ENCODE peak calls at places on chromosomes 13 and 19, in seven cellular contexts. One of them, this sample, is unnamed.

GRCh38 chr19:5293607-5294089 is 47.0 kb downstream of the PTPRS start:
- DNase-seq in stromal cell of bone marrow: no peak
- DNase-seq in activated T-helper 1 cell treated with anti-CD3 and anti-CD28 coated beads, Interleukin-12 subunit alpha, Interleukin-12 subunit beta, Interleukin-2, Interleukin-4 antibody, amounts not matched to agents 30 ng/mL and 10 ng/mL and 1 ng/mL, durations not matched to agents 14 hours and 24 hours and 36 hours: no peak
- DNase-seq in GM13977: peak
- DNase-seq in NCI-H1930: no peak
- DNase-seq in memory B cell: no peak
- DNase-seq in choroid plexus epithelial cell: peak
- DNase-seq in this sample: no peak

GRCh38 chr13:97242755-97243497 is 20.8 kb downstream of the MBNL2 start:
- DNase-seq in stromal cell of bone marrow: no peak
- DNase-seq in activated T-helper 1 cell treated with anti-CD3 and anti-CD28 coated beads, Interleukin-12 subunit alpha, Interleukin-12 subunit beta, Interleukin-2, Interleukin-4 antibody, amounts not matched to agents 30 ng/mL and 10 ng/mL and 1 ng/mL, durations not matched to agents 14 hours and 24 hours and 36 hours: no peak
- DNase-seq in GM13977: no peak
- DNase-seq in NCI-H1930: no peak
- DNase-seq in memory B cell: no peak
- DNase-seq in choroid plexus epithelial cell: no peak
- DNase-seq in this sample: no peak

GRCh38 chr13:113820813-113821651 is 42.8 kb downstream of the GAS6 start:
- DNase-seq in stromal cell of bone marrow: peak
- DNase-seq in activated T-helper 1 cell treated with anti-CD3 and anti-CD28 coated beads, Interleukin-12 subunit alpha, Interleukin-12 subunit beta, Interleukin-2, Interleukin-4 antibody, amounts not matched to agents 30 ng/mL and 10 ng/mL and 1 ng/mL, durations not matched to agents 14 hours and 24 hours and 36 hours: no peak
- DNase-seq in GM13977: no peak
- DNase-seq in NCI-H1930: no peak
- DNase-seq in memory B cell: no peak
- DNase-seq in choroid plexus epithelial cell: peak
- DNase-seq in this sample: no peak

GRCh38 chr19:45385392-45386221 is 15.2 kb upstream of the ERCC2 start:
- DNase-seq in stromal cell of bone marrow: no peak
- DNase-seq in activated T-helper 1 cell treated with anti-CD3 and anti-CD28 coated beads, Interleukin-12 subunit alpha, Interleukin-12 subunit beta, Interleukin-2, Interleukin-4 antibody, amounts not matched to agents 30 ng/mL and 10 ng/mL and 1 ng/mL, durations not matched to agents 14 hours and 24 hours and 36 hours: no peak
- DNase-seq in GM13977: no peak
- DNase-seq in NCI-H1930: peak
- DNase-seq in memory B cell: no peak
- DNase-seq in choroid plexus epithelial cell: no peak
- DNase-seq in this sample: no peak

GRCh38 chr13:87235621-87236020 is 435.6 kb upstream of the SLITRK5 start:
- DNase-seq in stromal cell of bone marrow: no peak
- DNase-seq in activated T-helper 1 cell treated with anti-CD3 and anti-CD28 coated beads, Interleukin-12 subunit alpha, Interleukin-12 subunit beta, Interleukin-2, Interleukin-4 antibody, amounts not matched to agents 30 ng/mL and 10 ng/mL and 1 ng/mL, durations not matched to agents 14 hours and 24 hours and 36 hours: no peak
- DNase-seq in GM13977: no peak
- DNase-seq in NCI-H1930: no peak
- DNase-seq in memory B cell: no peak
- DNase-seq in choroid plexus epithelial cell: no peak
- DNase-seq in this sample: no peak

GRCh38 chr13:22229916-22230315 is 559.0 kb downstream of the FGF9 start:
- DNase-seq in stromal cell of bone marrow: no peak
- DNase-seq in activated T-helper 1 cell treated with anti-CD3 and anti-CD28 coated beads, Interleukin-12 subunit alpha, Interleukin-12 subunit beta, Interleukin-2, Interleukin-4 antibody, amounts not matched to agents 30 ng/mL and 10 ng/mL and 1 ng/mL, durations not matched to agents 14 hours and 24 hours and 36 hours: no peak
- DNase-seq in GM13977: no peak
- DNase-seq in NCI-H1930: no peak
- DNase-seq in memory B cell: no peak
- DNase-seq in choroid plexus epithelial cell: no peak
- DNase-seq in this sample: no peak

GRCh38 chr13:21022694-21023325 is 38.6 kb downstream of the LATS2 start:
- DNase-seq in stromal cell of bone marrow: no peak
- DNase-seq in activated T-helper 1 cell treated with anti-CD3 and anti-CD28 coated beads, Interleukin-12 subunit alpha, Interleukin-12 subunit beta, Interleukin-2, Interleukin-4 antibody, amounts not matched to agents 30 ng/mL and 10 ng/mL and 1 ng/mL, durations not matched to agents 14 hours and 24 hours and 36 hours: no peak
- DNase-seq in GM13977: no peak
- DNase-seq in NCI-H1930: no peak
- DNase-seq in memory B cell: no peak
- DNase-seq in choroid plexus epithelial cell: no peak
- DNase-seq in this sample: no peak

GRCh38 chr19:4064551-4065260 is 2.0 kb downstream of the ZBTB7A start:
- DNase-seq in stromal cell of bone marrow: no peak
- DNase-seq in activated T-helper 1 cell treated with anti-CD3 and anti-CD28 coated beads, Interleukin-12 subunit alpha, Interleukin-12 subunit beta, Interleukin-2, Interleukin-4 antibody, amounts not matched to agents 30 ng/mL and 10 ng/mL and 1 ng/mL, durations not matched to agents 14 hours and 24 hours and 36 hours: no peak
- DNase-seq in GM13977: no peak
- DNase-seq in NCI-H1930: no peak
- DNase-seq in memory B cell: peak
- DNase-seq in choroid plexus epithelial cell: no peak
- DNase-seq in this sample: no peak

GRCh38 chr19:33302175-33302973 is at the start of gene CEBPA:
- DNase-seq in stromal cell of bone marrow: peak
- DNase-seq in activated T-helper 1 cell treated with anti-CD3 and anti-CD28 coated beads, Interleukin-12 subunit alpha, Interleukin-12 subunit beta, Interleukin-2, Interleukin-4 antibody, amounts not matched to agents 30 ng/mL and 10 ng/mL and 1 ng/mL, durations not matched to agents 14 hours and 24 hours and 36 hours: peak
- DNase-seq in GM13977: peak
- DNase-seq in NCI-H1930: peak
- DNase-seq in memory B cell: peak
- DNase-seq in choroid plexus epithelial cell: peak
- DNase-seq in this sample: no peak

GRCh38 chr13:102724923-102725322 is 30.1 kb upstream of the METTL21C start:
- DNase-seq in stromal cell of bone marrow: no peak
- DNase-seq in activated T-helper 1 cell treated with anti-CD3 and anti-CD28 coated beads, Interleukin-12 subunit alpha, Interleukin-12 subunit beta, Interleukin-2, Interleukin-4 antibody, amounts not matched to agents 30 ng/mL and 10 ng/mL and 1 ng/mL, durations not matched to agents 14 hours and 24 hours and 36 hours: no peak
- DNase-seq in GM13977: no peak
- DNase-seq in NCI-H1930: no peak
- DNase-seq in memory B cell: no peak
- DNase-seq in choroid plexus epithelial cell: peak
- DNase-seq in this sample: no peak

GRCh38 chr19:35228177-35228930 is at the start of gene FAM187B:
- DNase-seq in stromal cell of bone marrow: no peak
- DNase-seq in activated T-helper 1 cell treated with anti-CD3 and anti-CD28 coated beads, Interleukin-12 subunit alpha, Interleukin-12 subunit beta, Interleukin-2, Interleukin-4 antibody, amounts not matched to agents 30 ng/mL and 10 ng/mL and 1 ng/mL, durations not matched to agents 14 hours and 24 hours and 36 hours: no peak
- DNase-seq in GM13977: no peak
- DNase-seq in NCI-H1930: no peak
- DNase-seq in memory B cell: no peak
- DNase-seq in choroid plexus epithelial cell: no peak
- DNase-seq in this sample: no peak

GRCh38 chr19:10580979-10581631 is 6.0 kb downstream of the AP1M2 start:
- DNase-seq in stromal cell of bone marrow: peak
- DNase-seq in activated T-helper 1 cell treated with anti-CD3 and anti-CD28 coated beads, Interleukin-12 subunit alpha, Interleukin-12 subunit beta, Interleukin-2, Interleukin-4 antibody, amounts not matched to agents 30 ng/mL and 10 ng/mL and 1 ng/mL, durations not matched to agents 14 hours and 24 hours and 36 hours: peak
- DNase-seq in GM13977: peak
- DNase-seq in NCI-H1930: peak
- DNase-seq in memory B cell: peak
- DNase-seq in choroid plexus epithelial cell: peak
- DNase-seq in this sample: peak

GRCh38 chr13:102598061-102598460 is 1.3 kb downstream of the TPP2 start:
- DNase-seq in stromal cell of bone marrow: no peak
- DNase-seq in activated T-helper 1 cell treated with anti-CD3 and anti-CD28 coated beads, Interleukin-12 subunit alpha, Interleukin-12 subunit beta, Interleukin-2, Interleukin-4 antibody, amounts not matched to agents 30 ng/mL and 10 ng/mL and 1 ng/mL, durations not matched to agents 14 hours and 24 hours and 36 hours: no peak
- DNase-seq in GM13977: no peak
- DNase-seq in NCI-H1930: no peak
- DNase-seq in memory B cell: no peak
- DNase-seq in choroid plexus epithelial cell: no peak
- DNase-seq in this sample: no peak

GRCh38 chr13:107847406-107847805 is 367.9 kb downstream of the LIG4 start:
- DNase-seq in stromal cell of bone marrow: no peak
- DNase-seq in activated T-helper 1 cell treated with anti-CD3 and anti-CD28 coated beads, Interleukin-12 subunit alpha, Interleukin-12 subunit beta, Interleukin-2, Interleukin-4 antibody, amounts not matched to agents 30 ng/mL and 10 ng/mL and 1 ng/mL, durations not matched to agents 14 hours and 24 hours and 36 hours: no peak
- DNase-seq in GM13977: no peak
- DNase-seq in NCI-H1930: no peak
- DNase-seq in memory B cell: no peak
- DNase-seq in choroid plexus epithelial cell: peak
- DNase-seq in this sample: no peak

GRCh38 chr13:67224148-67224846 is 5.8 kb downstream of the PCDH9 start:
- DNase-seq in stromal cell of bone marrow: peak
- DNase-seq in activated T-helper 1 cell treated with anti-CD3 and anti-CD28 coated beads, Interleukin-12 subunit alpha, Interleukin-12 subunit beta, Interleukin-2, Interleukin-4 antibody, amounts not matched to agents 30 ng/mL and 10 ng/mL and 1 ng/mL, durations not matched to agents 14 hours and 24 hours and 36 hours: no peak
- DNase-seq in GM13977: no peak
- DNase-seq in NCI-H1930: peak
- DNase-seq in memory B cell: peak
- DNase-seq in choroid plexus epithelial cell: peak
- DNase-seq in this sample: no peak

GRCh38 chr13:65926750-65927171 is 1303.4 kb downstream of the PCDH9 start:
- DNase-seq in stromal cell of bone marrow: no peak
- DNase-seq in activated T-helper 1 cell treated with anti-CD3 and anti-CD28 coated beads, Interleukin-12 subunit alpha, Interleukin-12 subunit beta, Interleukin-2, Interleukin-4 antibody, amounts not matched to agents 30 ng/mL and 10 ng/mL and 1 ng/mL, durations not matched to agents 14 hours and 24 hours and 36 hours: no peak
- DNase-seq in GM13977: no peak
- DNase-seq in NCI-H1930: no peak
- DNase-seq in memory B cell: no peak
- DNase-seq in choroid plexus epithelial cell: no peak
- DNase-seq in this sample: no peak

GRCh38 chr19:49442793-49443365 is 1.6 kb upstream of the SLC17A7 start:
- DNase-seq in stromal cell of bone marrow: peak
- DNase-seq in activated T-helper 1 cell treated with anti-CD3 and anti-CD28 coated beads, Interleukin-12 subunit alpha, Interleukin-12 subunit beta, Interleukin-2, Interleukin-4 antibody, amounts not matched to agents 30 ng/mL and 10 ng/mL and 1 ng/mL, durations not matched to agents 14 hours and 24 hours and 36 hours: peak
- DNase-seq in GM13977: peak
- DNase-seq in NCI-H1930: peak
- DNase-seq in memory B cell: no peak
- DNase-seq in choroid plexus epithelial cell: peak
- DNase-seq in this sample: no peak

This sample was measured in GM12864.